ENCODE peak calls at places on chromosomes 12 and 14, in ten cellular contexts. Q is astrocyte, W is HepG2, X is neuronal stem cell, I is heart left ventricle, K is heart right ventricle, G is cardiac muscle cell, T is GM23248, S is uterus, Y is AG10803. M is an unnamed sample.

GRCh38 chr12:32235251-32235650 is 128.6 kb downstream of the BICD1 start:
- DNase-seq in Y (no peak), T (no peak), Q (no peak), K (no peak), S (no peak), X (no peak), I (no peak), W (no peak), G (no peak), M (no peak)

GRCh38 chr12:23493690-23494101 is 455.8 kb downstream of the SOX5 start:
- DNase-seq in Y (no peak), K (no peak), X (no peak), T (no peak), W (peak), Q (no peak), I (no peak), S (no peak), G (no peak), M (no peak)

GRCh38 chr14:78836777-78837176 is 666.6 kb downstream of the NRXN3 start:
- DNase-seq in Q (peak), K (no peak), T (peak), S (no peak), G (peak), W (peak), Y (peak), X (peak), I (no peak), M (peak)

GRCh38 chr14:63045234-63045611 is at the start of gene KCNH5:
- DNase-seq in W (no peak), K (peak), S (peak), G (peak), Y (peak), I (peak), Q (peak), X (no peak), T (peak), M (peak)

GRCh38 chr14:70020350-70021170 is 141.3 kb downstream of the SMOC1 start:
- DNase-seq in S (no peak), Q (no peak), I (no peak), T (peak), K (no peak), Y (no peak), W (no peak), G (peak), X (no peak), M (no peak)

GRCh38 chr12:52496590-52497071 is 3.6 kb upstream of the KRT6A start:
- DNase-seq in X (peak), W (no peak), Q (peak), S (peak), K (no peak), I (peak), T (peak), Y (peak), G (peak), M (no peak)

GRCh38 chr14:93778453-93778852 is 9.8 kb downstream of the PRIMA1 start:
- DNase-seq in K (no peak), G (no peak), Y (no peak), I (no peak), S (no peak), W (peak), X (no peak), Q (no peak), T (no peak), M (no peak)

GRCh38 chr12:94033112-94033511 is 115.3 kb upstream of the PLXNC1 start:
- DNase-seq in G (no peak), I (no peak), X (no peak), W (no peak), Y (no peak), K (no peak), S (no peak), T (no peak), Q (no peak), M (no peak)

GRCh38 chr14:33510991-33511390 is 439.9 kb downstream of the EGLN3 start:
- DNase-seq in Q (no peak), G (no peak), Y (no peak), X (no peak), I (no peak), S (no peak), K (no peak), T (no peak), W (no peak), M (no peak)

GRCh38 chr14:77580477-77580876 is 36.0 kb downstream of the SPTLC2 start:
- DNase-seq in Y (no peak), Q (no peak), S (no peak), W (no peak), G (no peak), T (no peak), K (no peak), X (no peak), I (no peak), M (no peak)

GRCh38 chr14:69501362-69501964 is 16.9 kb downstream of the PLEKHD1 start:
- DNase-seq in K (peak), T (no peak), Y (no peak), Q (no peak), G (peak), I (peak), S (no peak), W (no peak), X (no peak), M (no peak)

GRCh38 chr12:106433055-106433454 is 75.5 kb downstream of the POLR3B start:
- DNase-seq in S (no peak), G (no peak), Q (no peak), K (no peak), W (no peak), X (no peak), Y (no peak), T (no peak), I (no peak), M (no peak)

GRCh38 chr12:105850103-105850968 is 288.4 kb downstream of the NUAK1 start:
- DNase-seq in Y (no peak), I (no peak), K (no peak), G (peak), Q (peak), T (peak), S (no peak), W (no peak), X (no peak), M (no peak)

GRCh38 chr12:27966870-27967269 is 5.7 kb downstream of the PTHLH start:
- DNase-seq in X (no peak), W (peak), I (no peak), K (no peak), Y (peak), Q (peak), T (peak), G (peak), S (no peak), M (no peak)

GRCh38 chr12:129871991-129872969 is 31.5 kb downstream of the TMEM132D start:
- DNase-seq in K (no peak), Y (no peak), S (no peak), I (no peak), T (no peak), Q (no peak), W (no peak), G (no peak), X (peak), M (no peak)

GRCh38 chr12:43937947-43938346 is 102.1 kb downstream of the TMEM117 start:
- DNase-seq in W (peak), Q (no peak), I (no peak), Y (peak), X (no peak), T (peak), G (peak), S (no peak), K (no peak), M (peak)

GRCh38 chr12:124967016-124967739 is 21.8 kb downstream of the DHX37 start:
- DNase-seq in G (no peak), T (no peak), K (no peak), X (no peak), W (no peak), Y (no peak), I (no peak), S (no peak), Q (no peak), M (no peak)

GRCh38 chr12:87259405-87259804 is 769.8 kb downstream of the C12orf50 start:
- DNase-seq in X (no peak), I (no peak), Q (no peak), S (no peak), K (no peak), Y (no peak), W (no peak), T (no peak), G (peak), M (no peak)

GRCh38 chr12:125403145-125403789 is 338.0 kb downstream of the AACS start:
- DNase-seq in G (peak), S (no peak), T (peak), W (peak), I (no peak), K (no peak), Q (no peak), X (peak), Y (peak), M (peak)

GRCh38 chr12:114774181-114774580 is 90.2 kb upstream of the TBX3 start:
- DNase-seq in K (no peak), Q (peak), S (no peak), T (no peak), I (no peak), Y (no peak), W (peak), X (no peak), G (peak), M (no peak)

GRCh38 chr12:105113094-105113493 is 5.6 kb downstream of the WASHC4 start:
- DNase-seq in Y (peak), W (no peak), I (no peak), T (no peak), K (no peak), G (no peak), X (no peak), Q (no peak), S (no peak), M (no peak)

GRCh38 chr12:119384340-119384739 is 49.8 kb downstream of the CCDC60 start:
- DNase-seq in Y (no peak), X (no peak), Q (no peak), G (no peak), W (no peak), T (no peak), I (no peak), S (no peak), K (no peak), M (no peak)
- H3K4me3 ChIP-seq in Y (no peak), X (no peak), Q (no peak), G (no peak), W (no peak), T (no peak), I (no peak), S (no peak), K (no peak), M (no peak)

GRCh38 chr12:109099426-109100020 is 2.1 kb downstream of the UNG start:
- DNase-seq in G (no peak), W (no peak), I (no peak), T (peak), Y (no peak), K (no peak), X (no peak), S (no peak), Q (peak), M (no peak)
- H3K4me3 ChIP-seq in G (peak), W (peak), I (no peak), T (peak), Y (peak), K (no peak), X (no peak), S (peak), Q (peak), M (no peak)

GRCh38 chr12:64390275-64390851 is at the start of gene C12orf56:
- DNase-seq in I (no peak), X (no peak), W (no peak), T (peak), Q (peak), G (peak), K (peak), S (no peak), Y (peak), M (no peak)
- H3K4me3 ChIP-seq in I (peak), X (no peak), W (no peak), T (peak), Q (peak), G (peak), K (peak), S (no peak), Y (peak), M (no peak)

DNA sequence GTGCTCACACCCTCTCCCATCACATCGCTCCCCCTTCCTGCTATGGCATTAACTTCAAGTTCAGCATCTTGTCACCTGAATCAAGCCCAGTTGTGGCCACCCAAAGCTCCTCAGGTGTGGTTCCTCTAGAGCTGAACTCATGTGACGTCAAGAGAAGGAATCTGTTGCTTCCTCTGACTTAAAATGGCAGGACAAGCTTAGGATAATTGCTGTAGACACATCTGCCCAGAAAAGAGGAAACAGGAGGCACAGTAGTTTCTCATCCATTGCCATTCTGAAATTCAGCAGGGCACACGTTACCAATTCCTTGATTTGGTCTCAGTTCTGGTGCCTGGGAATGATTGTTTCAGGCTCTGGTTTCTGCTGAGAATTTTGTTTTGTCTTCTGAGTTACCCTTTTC is 52.1 kb downstream of the RCOR1 start:
- DNase-seq in K (no peak), X (no peak), T (no peak), Q (no peak), I (no peak), S (no peak), W (no peak), Y (no peak), G (no peak), M (no peak)
- H3K4me3 ChIP-seq in K (no peak), X (no peak), T (no peak), Q (no peak), I (no peak), S (no peak), W (no peak), Y (no peak), G (no peak), M (no peak)

GRCh38 chr14:100618763-100619320 is 31.6 kb upstream of the BEGAIN start:
- DNase-seq in T (no peak), X (no peak), G (no peak), Q (no peak), S (no peak), W (no peak), K (no peak), I (no peak), Y (no peak), M (no peak)
- H3K4me3 ChIP-seq in T (no peak), X (no peak), G (no peak), Q (no peak), S (no peak), W (no peak), K (no peak), I (no peak), Y (no peak), M (no peak)

DNA sequence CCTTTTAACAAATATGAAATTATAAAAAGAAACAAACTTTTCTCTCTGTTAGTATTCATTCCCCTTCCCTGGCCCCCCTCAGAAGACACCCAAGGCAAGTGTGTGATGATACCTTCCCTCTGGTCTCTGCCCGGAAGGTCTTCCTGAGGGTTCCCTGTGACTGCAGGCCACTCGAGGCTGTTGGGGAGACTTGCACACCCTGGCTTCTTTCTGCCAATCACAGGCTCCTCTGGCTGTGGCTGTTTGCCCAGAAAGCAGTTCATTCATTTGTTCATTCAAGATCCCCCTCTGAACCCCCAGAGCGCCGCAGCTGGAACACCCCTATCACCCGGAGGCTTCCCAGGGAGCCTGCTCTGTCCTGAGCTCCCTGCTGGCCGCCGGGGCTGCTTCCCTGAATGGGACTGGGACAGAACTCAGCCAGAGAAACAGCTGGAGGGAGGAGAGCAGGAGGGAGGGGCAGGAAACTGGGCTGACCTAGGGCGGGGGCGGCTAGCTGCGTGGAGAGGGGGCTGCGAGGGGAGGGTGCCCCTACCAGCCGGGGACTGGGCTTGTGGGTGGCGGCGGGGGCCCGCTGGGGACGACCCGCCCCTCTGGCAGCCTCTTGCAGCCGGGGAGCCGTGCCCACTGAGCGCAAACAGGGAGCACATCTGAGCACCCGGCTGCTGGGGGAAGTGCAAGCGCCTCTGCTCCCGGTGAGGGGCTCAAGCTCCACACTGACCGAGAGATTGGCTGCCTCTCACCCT is at the start of gene CMKLR1:
- DNase-seq in Q (no peak), W (no peak), G (peak), S (peak), Y (no peak), X (no peak), K (peak), I (peak), T (peak), M (no peak)
- H3K4me3 ChIP-seq in Q (no peak), W (no peak), G (no peak), S (peak), Y (no peak), X (peak), K (no peak), I (peak), T (peak), M (no peak)

GRCh38 chr14:23297878-23298277 is 4.8 kb downstream of the PPP1R3E start:
- DNase-seq in K (no peak), X (no peak), Y (no peak), T (no peak), I (no peak), W (no peak), Q (no peak), S (no peak), G (no peak), M (no peak)

GRCh38 chr14:23296012-23296777 is 6.5 kb downstream of the PPP1R3E start:
- DNase-seq in T (no peak), I (no peak), W (no peak), Q (no peak), G (no peak), K (no peak), X (no peak), Y (no peak), S (no peak), M (no peak)

GRCh38 chr14:23297096-23297495 is 5.6 kb downstream of the PPP1R3E start:
- DNase-seq in T (no peak), X (no peak), K (no peak), G (no peak), Y (no peak), S (no peak), W (no peak), I (no peak), Q (no peak), M (no peak)

GRCh38 chr14:23294346-23294733 is 8.3 kb downstream of the PPP1R3E start:
- DNase-seq in T (no peak), X (no peak), Q (no peak), G (no peak), Y (no peak), K (no peak), S (no peak), I (no peak), W (no peak), M (no peak)

GRCh38 chr14:23294734-23295561 is 7.7 kb downstream of the PPP1R3E start:
- DNase-seq in I (no peak), S (no peak), Q (no peak), X (peak), T (peak), K (no peak), G (peak), W (peak), Y (peak), M (peak)
- H3K4me3 ChIP-seq in I (no peak), S (no peak), Q (no peak), X (no peak), T (peak), K (no peak), G (no peak), W (no peak), Y (no peak), M (no peak)

GRCh38 chr12:47863467-47863866 is 41.3 kb downstream of the VDR start:
- DNase-seq in X (no peak), Q (no peak), G (no peak), K (no peak), S (no peak), I (no peak), W (no peak), T (no peak), Y (no peak), M (no peak)
- H3K4me3 ChIP-seq in X (no peak), Q (no peak), G (no peak), K (no peak), S (no peak), I (no peak), W (no peak), T (no peak), Y (no peak), M (no peak)

GRCh38 chr12:50929831-50930230 is 22.5 kb upstream of the HIGD1C start:
- DNase-seq in I (no peak), S (no peak), Q (no peak), Y (no peak), W (no peak), K (no peak), X (no peak), G (no peak), T (no peak), M (no peak)
- H3K4me3 ChIP-seq in I (no peak), S (no peak), Q (no peak), Y (no peak), W (no peak), K (no peak), X (no peak), G (no peak), T (no peak), M (no peak)

GRCh38 chr14:89909586-89909985 is 44.9 kb downstream of the EFCAB11 start:
- DNase-seq in X (no peak), G (no peak), W (no peak), I (no peak), Q (no peak), T (no peak), K (no peak), Y (no peak), S (no peak), M (no peak)

GRCh38 chr14:89908712-89909450 is 45.6 kb downstream of the EFCAB11 start:
- DNase-seq in X (no peak), T (peak), I (no peak), G (no peak), K (no peak), W (no peak), Q (no peak), Y (no peak), S (no peak), M (no peak)

GRCh38 chr14:89912667-89913211 is 41.8 kb downstream of the EFCAB11 start:
- DNase-seq in Y (peak), I (no peak), X (peak), Q (peak), W (peak), K (no peak), S (peak), G (peak), T (peak), M (peak)

GRCh38 chr14:89910706-89911017 is 43.9 kb downstream of the EFCAB11 start:
- DNase-seq in Q (no peak), Y (no peak), T (no peak), K (no peak), X (no peak), W (no peak), G (no peak), S (no peak), I (no peak), M (no peak)

GRCh38 chr14:89911018-89911919 is 43.3 kb downstream of the EFCAB11 start:
- DNase-seq in I (no peak), Y (peak), T (peak), S (peak), K (no peak), W (peak), Q (peak), G (peak), X (peak), M (peak)
- H3K4me3 ChIP-seq in I (no peak), Y (no peak), T (no peak), S (no peak), K (no peak), W (peak), Q (peak), G (no peak), X (no peak), M (no peak)